ENCODE peak calls at places on chromosomes 4 and X, in ten cellular contexts. M, W, F, B, D, T, G, C, Y and R are unnamed samples.

GRCh38 chr4:89491731-89492235 is 184.2 kb upstream of the GPRIN3 start:
- DNase-seq in B (no peak), F (no peak), W (no peak), M (no peak), C (no peak), G (no peak), T (no peak), D (no peak), Y (no peak), R (no peak)

GRCh38 chrX:23845316-23845932 is 62.3 kb downstream of the APOO start:
- DNase-seq in G (no peak), T (no peak), C (no peak), W (no peak), F (no peak), B (no peak), D (no peak), M (no peak), Y (peak), R (no peak)

GRCh38 chr4:76585897-76586360 is 150.9 kb downstream of the SHROOM3 start:
- DNase-seq in D (no peak), Y (peak), T (no peak), B (no peak), M (no peak), C (peak), G (peak), F (peak), W (peak), R (no peak)

GRCh38 chrX:133921764-133922389 is 63.5 kb downstream of the GPC3 start:
- DNase-seq in B (no peak), Y (peak), T (peak), M (peak), C (peak), G (peak), F (peak), D (no peak), W (peak), R (peak)

GRCh38 chr4:138404801-138405200 is 162.7 kb upstream of the SLC7A11 start:
- DNase-seq in M (no peak), D (no peak), C (no peak), W (peak), Y (no peak), B (no peak), F (no peak), G (no peak), T (no peak), R (no peak)

GRCh38 chrX:17595456-17596035 is 141.7 kb upstream of the SCML1 start:
- DNase-seq in T (no peak), Y (peak), M (peak), D (no peak), W (peak), C (no peak), F (no peak), G (no peak), B (no peak), R (peak)

GRCh38 chr4:8409271-8410065 is 31.1 kb downstream of the ACOX3 start:
- DNase-seq in C (peak), Y (no peak), B (peak), F (no peak), M (peak), G (no peak), W (no peak), T (peak), D (no peak), R (peak)

GRCh38 chr4:137601924-137602323 is 69.6 kb upstream of the PCDH18 start:
- DNase-seq in B (no peak), Y (peak), D (no peak), C (no peak), M (peak), T (no peak), G (no peak), F (no peak), W (peak), R (no peak)

GRCh38 chr4:41212221-41213203 is 1.8 kb downstream of the APBB2 start:
- DNase-seq in D (peak), T (no peak), F (peak), C (no peak), Y (peak), B (no peak), G (no peak), M (peak), W (peak), R (peak)

GRCh38 chr4:153502584-153502983 is 36.4 kb downstream of the TMEM131L start:
- DNase-seq in M (peak), W (no peak), B (no peak), G (no peak), T (no peak), Y (peak), F (no peak), D (no peak), C (no peak), R (peak)

GRCh38 chrX:9310596-9310995 is 154.3 kb upstream of the TBL1X start:
- DNase-seq in M (peak), G (no peak), B (no peak), T (no peak), C (no peak), W (peak), Y (peak), F (no peak), D (no peak), R (peak)

GRCh38 chr4:89752932-89753598 is 83.9 kb downstream of the SNCA start:
- DNase-seq in W (peak), F (no peak), C (no peak), B (no peak), M (peak), T (no peak), D (no peak), G (no peak), Y (peak), R (peak)

GRCh38 chr4:25313194-25313895 is 771 bp downstream of the ZCCHC4 start:
- DNase-seq in F (no peak), W (peak), T (no peak), G (no peak), B (no peak), D (no peak), C (no peak), M (peak), Y (no peak), R (no peak)

GRCh38 chr4:57080781-57081650 is 29.2 kb downstream of the IGFBP7 start:
- DNase-seq in Y (peak), F (no peak), D (no peak), T (no peak), C (no peak), W (peak), G (no peak), B (no peak), M (peak), R (peak)

GRCh38 chrX:154022108-154022507 is 2.4 kb upstream of the IRAK1 start:
- DNase-seq in D (no peak), F (no peak), C (no peak), Y (no peak), M (no peak), B (no peak), W (no peak), G (no peak), T (no peak), R (no peak)

GRCh38 chr4:52606766-52607165 is 52.3 kb downstream of the USP46 start:
- DNase-seq in W (peak), F (no peak), G (no peak), T (no peak), Y (no peak), D (no peak), B (no peak), M (peak), C (no peak), R (no peak)

GRCh38 chr4:37389967-37390580 is 145.5 kb downstream of the NWD2 start:
- DNase-seq in D (peak), C (no peak), W (peak), F (peak), G (peak), B (no peak), T (no peak), M (peak), Y (peak), R (peak)

GRCh38 chr4:182880387-182881356 is 36.5 kb downstream of the DCTD start:
- DNase-seq in T (no peak), D (no peak), C (no peak), F (peak), B (no peak), M (no peak), Y (no peak), G (no peak), W (no peak), R (peak)

GRCh38 chr4:87530868-87531267 is 1.7 kb upstream of the SPARCL1 start:
- DNase-seq in D (peak), G (no peak), M (peak), W (no peak), Y (no peak), F (no peak), B (no peak), T (no peak), C (no peak), R (peak)

GRCh38 chr4:947491-947971 is 15.3 kb downstream of the TMEM175 start:
- DNase-seq in M (no peak), W (no peak), B (no peak), T (no peak), G (no peak), D (no peak), F (no peak), C (no peak), Y (no peak), R (no peak)

GRCh38 chrX:153533041-153533565 is 15.7 kb downstream of the ATP2B3 start:
- DNase-seq in W (no peak), Y (no peak), M (no peak), G (no peak), C (no peak), D (no peak), B (no peak), F (no peak), T (no peak), R (peak)

GRCh38 chr4:2686379-2687265 is 69.5 kb downstream of the TNIP2 start:
- DNase-seq in T (no peak), F (no peak), M (no peak), D (no peak), B (no peak), Y (no peak), C (peak), G (no peak), W (peak), R (no peak)

GRCh38 chr4:177190995-177191568 is 118.6 kb upstream of the NEIL3 start:
- DNase-seq in D (no peak), M (peak), G (no peak), W (peak), T (no peak), Y (peak), B (no peak), F (no peak), C (no peak), R (no peak)

GRCh38 chr4:90540536-90540935 is 413.3 kb downstream of the CCSER1 start:
- DNase-seq in G (no peak), M (no peak), F (no peak), D (no peak), W (no peak), B (no peak), Y (no peak), T (no peak), C (no peak), R (no peak)

GRCh38 chr4:59238212-59238611 is 1961.9 kb upstream of the ADGRL3 start:
- DNase-seq in B (no peak), Y (no peak), D (no peak), M (no peak), W (no peak), G (no peak), F (no peak), C (no peak), T (no peak), R (no peak)

GRCh38 chr4:161629694-161630441 is 533.9 kb downstream of the FSTL5 start:
- DNase-seq in F (no peak), C (no peak), B (no peak), G (no peak), T (no peak), W (peak), D (no peak), Y (peak), M (no peak), R (no peak)

GRCh38 chrX:29671426-29671825 is 543.9 kb upstream of the MAGEB2 start:
- DNase-seq in T (no peak), F (no peak), B (no peak), C (no peak), W (no peak), D (no peak), G (no peak), Y (no peak), M (peak), R (no peak)

GRCh38 chrX:132017431-132018185 is 5.5 kb upstream of the STK26 start:
- DNase-seq in M (no peak), F (no peak), W (no peak), T (no peak), D (no peak), B (no peak), G (no peak), C (no peak), Y (no peak), R (no peak)